ENCODE peak calls at places on chromosomes 1 and 21, in seven cellular contexts. One of them, this sample, is unnamed.
A peak's percentile ranks its signal among the peaks of the same experiment; 100 is the strongest.

GRCh38 chr1:70475023-70475422 is 64.0 kb downstream of the CTH start:
- DNase-seq in natural killer cell treated with Interleukin-12 subunit alpha and Interleukin-12 subunit beta and Interleukin-15 and Interleukin-18, amount 100 ng/mL, for 72 hours: no peak
- DNase-seq in HT1080: no peak
- DNase-seq in Daoy: no peak
- DNase-seq in right lobe of liver: no peak
- DNase-seq in T follicular helper cell: no peak
- DNase-seq in Calu3: no peak
- DNase-seq in this sample: no peak

GRCh38 chr1:26070808-26071342 is 3.4 kb upstream of the TRIM63 start:
- DNase-seq in natural killer cell treated with Interleukin-12 subunit alpha and Interleukin-12 subunit beta and Interleukin-15 and Interleukin-18, amount 100 ng/mL, for 72 hours: no peak
- DNase-seq in HT1080: no peak
- DNase-seq in Daoy: no peak
- DNase-seq in right lobe of liver: no peak
- DNase-seq in T follicular helper cell: no peak
- DNase-seq in Calu3: no peak
- DNase-seq in this sample: no peak

GRCh38 chr21:45833437-45833836 is 148.1 kb upstream of the COL6A1 start:
- DNase-seq in natural killer cell treated with Interleukin-12 subunit alpha and Interleukin-12 subunit beta and Interleukin-15 and Interleukin-18, amount 100 ng/mL, for 72 hours: no peak
- DNase-seq in HT1080: no peak
- DNase-seq in Daoy: no peak
- DNase-seq in right lobe of liver: no peak
- DNase-seq in T follicular helper cell: no peak
- DNase-seq in Calu3: no peak
- DNase-seq in this sample: no peak

GRCh38 chr1:109099871-109100757 is 9.6 kb downstream of the TMEM167B start:
- DNase-seq in natural killer cell treated with Interleukin-12 subunit alpha and Interleukin-12 subunit beta and Interleukin-15 and Interleukin-18, amount 100 ng/mL, for 72 hours: peak; percentile 97
- DNase-seq in HT1080: peak; percentile 94
- DNase-seq in Daoy: peak; percentile 99
- DNase-seq in right lobe of liver: peak; percentile 98
- DNase-seq in T follicular helper cell: peak; percentile 95
- DNase-seq in Calu3: peak; percentile 90
- DNase-seq in this sample: peak; percentile 97

GRCh38 chr1:210292276-210292851 is 36.3 kb upstream of the HHAT start:
- DNase-seq in natural killer cell treated with Interleukin-12 subunit alpha and Interleukin-12 subunit beta and Interleukin-15 and Interleukin-18, amount 100 ng/mL, for 72 hours: no peak
- DNase-seq in HT1080: no peak
- DNase-seq in Daoy: peak; percentile 57
- DNase-seq in right lobe of liver: peak; percentile 63
- DNase-seq in T follicular helper cell: no peak
- DNase-seq in Calu3: peak; percentile 92
- DNase-seq in this sample: peak; percentile 76

GRCh38 chr1:178161516-178161915 is 67.6 kb downstream of the RASAL2 start:
- DNase-seq in natural killer cell treated with Interleukin-12 subunit alpha and Interleukin-12 subunit beta and Interleukin-15 and Interleukin-18, amount 100 ng/mL, for 72 hours: no peak
- DNase-seq in HT1080: peak; percentile 12
- DNase-seq in Daoy: no peak
- DNase-seq in right lobe of liver: no peak
- DNase-seq in T follicular helper cell: no peak
- DNase-seq in Calu3: no peak
- DNase-seq in this sample: peak; percentile 31

GRCh38 chr1:14765773-14766172 is 167.3 kb downstream of the KAZN start:
- DNase-seq in natural killer cell treated with Interleukin-12 subunit alpha and Interleukin-12 subunit beta and Interleukin-15 and Interleukin-18, amount 100 ng/mL, for 72 hours: no peak
- DNase-seq in HT1080: peak; percentile 57
- DNase-seq in Daoy: peak; percentile 46
- DNase-seq in right lobe of liver: no peak
- DNase-seq in T follicular helper cell: no peak
- DNase-seq in Calu3: peak; percentile 42
- DNase-seq in this sample: peak; percentile 66

GRCh38 chr1:27035344-27035743 is 22.7 kb upstream of the TENT5B start:
- DNase-seq in natural killer cell treated with Interleukin-12 subunit alpha and Interleukin-12 subunit beta and Interleukin-15 and Interleukin-18, amount 100 ng/mL, for 72 hours: no peak
- DNase-seq in HT1080: no peak
- DNase-seq in Daoy: no peak
- DNase-seq in right lobe of liver: no peak
- DNase-seq in T follicular helper cell: no peak
- DNase-seq in Calu3: no peak
- DNase-seq in this sample: no peak

GRCh38 chr1:88175120-88175630 is 508.9 kb upstream of the PKN2 start:
- DNase-seq in natural killer cell treated with Interleukin-12 subunit alpha and Interleukin-12 subunit beta and Interleukin-15 and Interleukin-18, amount 100 ng/mL, for 72 hours: no peak
- DNase-seq in HT1080: no peak
- DNase-seq in Daoy: no peak
- DNase-seq in right lobe of liver: no peak
- DNase-seq in T follicular helper cell: no peak
- DNase-seq in Calu3: no peak
- DNase-seq in this sample: no peak

GRCh38 chr1:198829356-198829755 is 190.5 kb downstream of the PTPRC start:
- DNase-seq in natural killer cell treated with Interleukin-12 subunit alpha and Interleukin-12 subunit beta and Interleukin-15 and Interleukin-18, amount 100 ng/mL, for 72 hours: no peak
- DNase-seq in HT1080: no peak
- DNase-seq in Daoy: no peak
- DNase-seq in right lobe of liver: no peak
- DNase-seq in T follicular helper cell: no peak
- DNase-seq in Calu3: no peak
- DNase-seq in this sample: no peak

GRCh38 chr1:59142663-59143487 is 154.0 kb upstream of the FGGY start:
- DNase-seq in natural killer cell treated with Interleukin-12 subunit alpha and Interleukin-12 subunit beta and Interleukin-15 and Interleukin-18, amount 100 ng/mL, for 72 hours: no peak
- DNase-seq in HT1080: peak; percentile 99
- DNase-seq in Daoy: peak; percentile 97
- DNase-seq in right lobe of liver: no peak
- DNase-seq in T follicular helper cell: no peak
- DNase-seq in Calu3: peak; percentile 68
- DNase-seq in this sample: peak; percentile 99

GRCh38 chr1:75937034-75937433 is 4.8 kb upstream of the ASB17 start:
- DNase-seq in natural killer cell treated with Interleukin-12 subunit alpha and Interleukin-12 subunit beta and Interleukin-15 and Interleukin-18, amount 100 ng/mL, for 72 hours: no peak
- DNase-seq in HT1080: peak; percentile 54
- DNase-seq in Daoy: peak; percentile 20
- DNase-seq in right lobe of liver: no peak
- DNase-seq in T follicular helper cell: no peak
- DNase-seq in Calu3: no peak
- DNase-seq in this sample: peak; percentile 74

GRCh38 chr1:179476484-179476883 is 99.3 kb downstream of the NPHS2 start:
- DNase-seq in natural killer cell treated with Interleukin-12 subunit alpha and Interleukin-12 subunit beta and Interleukin-15 and Interleukin-18, amount 100 ng/mL, for 72 hours: no peak
- DNase-seq in HT1080: no peak
- DNase-seq in Daoy: no peak
- DNase-seq in right lobe of liver: no peak
- DNase-seq in T follicular helper cell: no peak
- DNase-seq in Calu3: no peak
- DNase-seq in this sample: no peak